ENCODE peak calls at places on chromosome 11, in eight cellular contexts. H is mesothelial cell of epicardium; I is amniotic stem cell; K is stromal cell of bone marrow; A is WTC11; B is activated T-cell treated with anti-CD3 and anti-CD28 coated beads, Interleukin-2, amount 50 U/mL, for 24 hours; Y is CD8-positive, alpha-beta T cell; J is fibroblast of pulmonary artery. D is an unnamed sample.

GRCh38 chr11:103889679-103890078 is 146.8 kb upstream of the DDI1 start:
- DNase-seq in H (no peak), Y (no peak), J (no peak), I (no peak), K (no peak), B (no peak), A (no peak), D (no peak)

GRCh38 chr11:36191941-36192340 is 97.3 kb downstream of the COMMD9 start:
- DNase-seq in K (no peak), Y (no peak), A (no peak), I (no peak), B (no peak), J (no peak), H (no peak), D (no peak)

GRCh38 chr11:68038226-68038717 is 553 bp upstream of the TCIRG1 start:
- DNase-seq in I (no peak), H (no peak), J (no peak), A (no peak), K (no peak), Y (no peak), B (peak), D (no peak)

GRCh38 chr11:8793114-8793777 is 110.7 kb downstream of the RPL27A start:
- DNase-seq in Y (no peak), A (no peak), H (no peak), B (no peak), I (no peak), K (no peak), J (peak), D (no peak)

GRCh38 chr11:2132874-2133480 is 6.2 kb downstream of the IGF2 start:
- DNase-seq in H (no peak), B (peak), Y (no peak), K (no peak), J (no peak), A (no peak), I (no peak), D (no peak)

GRCh38 chr11:70667767-70668166 is 269.4 kb downstream of the CTTN start:
- DNase-seq in A (no peak), Y (no peak), J (no peak), K (no peak), B (no peak), I (no peak), H (no peak), D (no peak)

GRCh38 chr11:96337541-96338530 is 5.2 kb downstream of the MAML2 start:
- DNase-seq in I (no peak), B (peak), J (peak), K (no peak), H (no peak), Y (peak), A (no peak), D (no peak)

GRCh38 chr11:36594316-36594989 is at the start of gene IFTAP:
- DNase-seq in B (peak), J (peak), A (peak), I (peak), Y (no peak), K (peak), H (no peak), D (peak)